ENCODE peak calls at places on chromosomes 7 and 10, in four cellular contexts. One of them, this sample, is unnamed. For H3K27me3, the result is how much of the 10 kb centered on the place peaks cover.

GRCh38 chr7:16465469-16466086 is at the start of gene SOSTDC1:
- DNase-seq in H1: no peak
- DNase-seq in mesendoderm: peak
- DNase-seq in H9: no peak
- DNase-seq in this sample: no peak

GRCh38 chr7:82156938-82157337 is 286.6 kb downstream of the CACNA2D1 start:
- DNase-seq in H1: no peak
- DNase-seq in mesendoderm: no peak
- DNase-seq in H9: no peak
- DNase-seq in this sample: peak

GRCh38 chr7:142872106-142872675 is 13.4 kb downstream of the TRPV6 start:
- DNase-seq in H1: no peak
- DNase-seq in mesendoderm: no peak
- DNase-seq in H9: peak
- DNase-seq in this sample: no peak

GRCh38 chr7:50085344-50085743 is 7.7 kb downstream of the ZPBP start:
- DNase-seq in H1: no peak
- DNase-seq in mesendoderm: peak
- DNase-seq in H9: no peak
- DNase-seq in this sample: no peak

GRCh38 chr10:26483554-26483953 is 45.4 kb downstream of the APBB1IP start:
- DNase-seq in H1: no peak
- DNase-seq in mesendoderm: no peak
- DNase-seq in H9: no peak
- DNase-seq in this sample: no peak

GRCh38 chr7:106623846-106624245 is 37.1 kb downstream of the CCDC71L start:
- DNase-seq in H1: no peak
- DNase-seq in mesendoderm: no peak
- DNase-seq in H9: no peak
- DNase-seq in this sample: peak

GRCh38 chr7:91492317-91492716 is 228.1 kb downstream of the FZD1 start:
- DNase-seq in H1: no peak
- DNase-seq in mesendoderm: no peak
- DNase-seq in H9: no peak
- DNase-seq in this sample: no peak

GRCh38 chr7:40598915-40599314 is 464.1 kb downstream of the SUGCT start:
- DNase-seq in H1: no peak
- DNase-seq in mesendoderm: no peak
- DNase-seq in H9: no peak
- DNase-seq in this sample: no peak

GRCh38 chr7:6436385-6436685 is 11.4 kb downstream of the DAGLB start:
- DNase-seq in H1: no peak
- DNase-seq in mesendoderm: no peak
- DNase-seq in H9: no peak
- DNase-seq in this sample: no peak

GRCh38 chr7:143410523-143411004 is 1.9 kb upstream of the EPHA1 start:
- DNase-seq in H1: no peak
- DNase-seq in mesendoderm: peak
- DNase-seq in H9: peak
- DNase-seq in this sample: peak

GRCh38 chr7:24573554-24574338 is 494 bp downstream of the PALS2 start:
- DNase-seq in H1: peak
- DNase-seq in mesendoderm: peak
- DNase-seq in H9: peak
- DNase-seq in this sample: peak

GRCh38 chr7:29564455-29565185 is 985 bp downstream of the PRR15 start:
- DNase-seq in H1: peak
- DNase-seq in mesendoderm: peak
- DNase-seq in H9: peak
- DNase-seq in this sample: peak

GRCh38 chr7:156140896-156141295 is 328.6 kb upstream of the SHH start:
- DNase-seq in H1: no peak
- DNase-seq in mesendoderm: no peak
- DNase-seq in H9: no peak
- DNase-seq in this sample: no peak

GRCh38 chr7:156140447-156140846 is 328.2 kb upstream of the SHH start:
- DNase-seq in H1: no peak
- DNase-seq in mesendoderm: no peak
- DNase-seq in H9: no peak
- DNase-seq in this sample: no peak

GRCh38 chr7:156139633-156140032 is 327.4 kb upstream of the SHH start:
- DNase-seq in H1: no peak
- DNase-seq in mesendoderm: no peak
- DNase-seq in H9: no peak
- DNase-seq in this sample: no peak

GRCh38 chr7:156143158-156143557 is 330.9 kb upstream of the SHH start:
- DNase-seq in H1: no peak
- DNase-seq in mesendoderm: no peak
- DNase-seq in H9: no peak
- DNase-seq in this sample: no peak

DNA sequence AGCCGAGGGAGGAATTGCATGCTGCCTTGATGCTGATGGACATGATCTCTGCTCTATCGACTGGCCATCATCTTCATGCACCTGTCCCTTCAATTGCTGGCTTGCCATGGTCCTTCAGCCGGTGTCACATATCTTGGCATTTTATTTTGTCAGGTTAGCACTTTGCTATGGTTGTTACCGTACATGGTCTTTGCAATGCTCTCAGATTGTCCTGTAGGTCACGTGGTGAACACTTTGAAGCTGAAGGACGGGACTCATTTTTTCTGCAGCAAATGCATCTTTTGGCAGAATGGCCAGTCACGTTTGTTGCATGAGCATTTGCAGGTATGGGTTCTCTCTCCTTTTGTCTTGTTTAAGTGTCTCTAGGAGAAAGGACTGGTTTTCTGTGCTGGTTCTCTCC is 326.8 kb upstream of the SHH start:
- DNase-seq in H1: no peak
- DNase-seq in mesendoderm: no peak
- DNase-seq in H9: no peak
- DNase-seq in this sample: no peak
- H3K27me3 ChIP-seq in H1: under half
- H3K27me3 ChIP-seq in mesendoderm: under half
- H3K27me3 ChIP-seq in H9: under half
- H3K27me3 ChIP-seq in this sample: under half

DNA sequence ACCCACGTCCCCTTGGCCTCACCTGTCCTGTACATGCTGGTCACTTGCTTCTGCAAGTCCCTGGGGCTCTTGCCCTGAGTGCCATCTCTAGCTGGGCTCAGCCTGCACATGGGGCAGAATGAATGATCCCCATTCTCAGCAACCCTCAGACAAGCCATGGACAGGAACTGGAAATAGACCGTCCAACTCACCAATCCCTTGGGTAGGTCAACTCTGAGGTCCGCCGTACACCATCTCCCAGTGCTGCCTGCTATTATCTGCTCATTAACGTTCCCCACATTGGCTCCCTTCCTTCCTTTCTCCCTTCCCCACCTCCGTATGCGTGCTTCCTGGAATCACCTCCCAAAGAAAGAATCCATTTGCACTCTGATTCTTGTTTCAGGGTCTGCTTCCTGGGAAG is 335.0 kb downstream of the SFMBT2 start:
- DNase-seq in H1: no peak
- DNase-seq in mesendoderm: no peak
- DNase-seq in H9: no peak
- DNase-seq in this sample: no peak
- H4K5ac ChIP-seq in H1: no peak
- H4K5ac ChIP-seq in mesendoderm: no peak
- H4K5ac ChIP-seq in H9: no peak
- H4K5ac ChIP-seq in this sample: no peak

GRCh38 chr7:155172141-155172540 is 102.0 kb downstream of the HTR5A start:
- DNase-seq in H1: no peak
- DNase-seq in mesendoderm: no peak
- DNase-seq in H9: no peak
- DNase-seq in this sample: no peak
- H3K23ac ChIP-seq in H1: no peak
- H3K23ac ChIP-seq in mesendoderm: no peak
- H3K23ac ChIP-seq in H9: no peak
- H3K23ac ChIP-seq in this sample: no peak

GRCh38 chr10:78515037-78515872 is 481.6 kb downstream of the RPS24 start:
- DNase-seq in H1: peak
- DNase-seq in mesendoderm: no peak
- DNase-seq in H9: peak
- DNase-seq in this sample: no peak

GRCh38 chr10:78512205-78512550 is 478.5 kb downstream of the RPS24 start:
- DNase-seq in H1: no peak
- DNase-seq in mesendoderm: no peak
- DNase-seq in H9: no peak
- DNase-seq in this sample: no peak

GRCh38 chr10:78513330-78513729 is 479.7 kb downstream of the RPS24 start:
- DNase-seq in H1: peak
- DNase-seq in mesendoderm: peak
- DNase-seq in H9: no peak
- DNase-seq in this sample: peak

GRCh38 chr10:78514459-78514858 is 480.8 kb downstream of the RPS24 start:
- DNase-seq in H1: peak
- DNase-seq in mesendoderm: no peak
- DNase-seq in H9: no peak
- DNase-seq in this sample: no peak

DNA sequence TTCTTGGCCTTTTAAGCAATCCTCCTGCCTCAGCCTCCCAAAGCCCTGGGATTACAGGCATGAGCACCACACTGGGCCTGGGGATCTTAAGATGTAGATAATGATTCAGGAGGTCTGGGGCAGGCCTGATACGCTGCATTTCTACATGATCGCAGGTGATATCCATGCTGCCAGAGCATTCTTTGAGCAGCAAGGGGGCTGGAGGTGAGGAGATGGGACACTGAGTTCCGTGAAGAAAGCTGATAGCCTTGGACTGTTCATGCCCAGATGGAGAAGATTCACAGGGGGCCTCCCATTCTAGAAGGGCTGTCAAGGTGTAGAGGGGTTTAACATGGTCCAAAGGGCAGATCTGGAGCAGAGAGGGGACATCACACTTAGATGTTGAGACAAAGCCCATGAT is 480.3 kb downstream of the RPS24 start:
- DNase-seq in H1: peak
- DNase-seq in mesendoderm: peak
- DNase-seq in H9: no peak
- DNase-seq in this sample: no peak
- H3K27me3 ChIP-seq in H1: under half
- H3K27me3 ChIP-seq in mesendoderm: under half
- H3K27me3 ChIP-seq in H9: under half
- H3K27me3 ChIP-seq in this sample: under half

GRCh38 chr10:71461917-71462641 is 65.4 kb downstream of the CDH23 start:
- DNase-seq in H1: no peak
- DNase-seq in mesendoderm: no peak
- DNase-seq in H9: no peak
- DNase-seq in this sample: no peak

GRCh38 chr10:71462642-71462935 is 65.9 kb downstream of the CDH23 start:
- DNase-seq in H1: no peak
- DNase-seq in mesendoderm: no peak
- DNase-seq in H9: no peak
- DNase-seq in this sample: no peak

GRCh38 chr10:71461457-71461856 is 64.7 kb downstream of the CDH23 start:
- DNase-seq in H1: no peak
- DNase-seq in mesendoderm: no peak
- DNase-seq in H9: no peak
- DNase-seq in this sample: no peak

GRCh38 chr10:71459513-71459912 is 62.8 kb downstream of the CDH23 start:
- DNase-seq in H1: no peak
- DNase-seq in mesendoderm: no peak
- DNase-seq in H9: peak
- DNase-seq in this sample: no peak

GRCh38 chr10:71460615-71461014 is 63.9 kb downstream of the CDH23 start:
- DNase-seq in H1: no peak
- DNase-seq in mesendoderm: no peak
- DNase-seq in H9: no peak
- DNase-seq in this sample: no peak
- H4K5ac ChIP-seq in H1: no peak
- H4K5ac ChIP-seq in mesendoderm: no peak
- H4K5ac ChIP-seq in H9: no peak
- H4K5ac ChIP-seq in this sample: no peak

GRCh38 chr10:43201545-43202131 is 63.4 kb downstream of the CSGALNACT2 start:
- DNase-seq in H1: peak
- DNase-seq in mesendoderm: no peak
- DNase-seq in H9: peak
- DNase-seq in this sample: no peak

GRCh38 chr10:43204394-43204942 is 62.4 kb downstream of the RASGEF1A start:
- DNase-seq in H1: no peak
- DNase-seq in mesendoderm: no peak
- DNase-seq in H9: no peak
- DNase-seq in this sample: no peak

GRCh38 chr10:43202224-43202656 is 64.0 kb downstream of the CSGALNACT2 start:
- DNase-seq in H1: peak
- DNase-seq in mesendoderm: peak
- DNase-seq in H9: peak
- DNase-seq in this sample: no peak

GRCh38 chr10:43203491-43204393 is 63.1 kb downstream of the RASGEF1A start:
- DNase-seq in H1: peak
- DNase-seq in mesendoderm: peak
- DNase-seq in H9: peak
- DNase-seq in this sample: no peak

DNA sequence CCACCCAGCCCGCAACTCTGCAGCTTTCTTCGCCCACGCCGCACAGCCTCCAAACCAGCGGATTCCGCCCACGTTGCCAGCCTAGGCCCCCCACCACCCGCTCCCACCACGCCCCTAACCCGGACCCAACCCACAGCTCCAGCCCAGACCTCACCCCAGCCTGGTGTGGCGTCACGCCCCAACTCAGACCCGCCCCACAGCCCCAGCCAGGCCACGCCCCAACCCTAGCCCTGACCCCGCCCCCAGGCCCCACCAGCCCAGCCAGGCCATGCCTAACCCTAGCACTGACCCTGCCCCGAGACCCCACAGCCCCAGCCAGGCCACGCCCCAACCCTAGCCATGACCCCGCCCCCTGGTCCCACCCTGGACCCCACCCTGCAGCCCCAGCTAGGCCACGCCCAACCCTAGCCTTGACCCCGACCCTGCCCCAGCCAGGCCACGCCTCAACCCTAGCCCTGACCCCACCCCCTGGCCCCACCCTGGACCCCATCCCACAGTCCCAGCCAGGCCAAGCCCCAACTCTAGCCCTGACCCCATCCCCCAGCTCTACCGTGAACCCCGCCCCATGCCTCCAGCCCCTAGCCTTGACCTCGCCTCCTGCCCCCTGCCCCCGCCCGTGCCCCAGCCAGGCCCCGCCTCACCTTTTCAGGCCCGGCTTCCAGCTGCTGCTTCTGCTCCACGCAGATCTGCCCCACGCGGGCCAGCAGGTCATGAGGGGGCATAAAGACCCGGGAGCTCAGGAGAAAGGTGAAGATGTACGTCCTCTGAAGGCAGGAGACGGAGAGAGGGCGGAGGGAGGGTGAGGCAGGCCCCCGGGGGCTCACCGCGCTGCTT is 64.0 kb downstream of the RASGEF1A start:
- DNase-seq in H1: peak
- DNase-seq in mesendoderm: peak
- DNase-seq in H9: peak
- DNase-seq in this sample: no peak
- H3K23ac ChIP-seq in H1: no peak
- H3K23ac ChIP-seq in mesendoderm: no peak
- H3K23ac ChIP-seq in H9: no peak
- H3K23ac ChIP-seq in this sample: no peak

DNA sequence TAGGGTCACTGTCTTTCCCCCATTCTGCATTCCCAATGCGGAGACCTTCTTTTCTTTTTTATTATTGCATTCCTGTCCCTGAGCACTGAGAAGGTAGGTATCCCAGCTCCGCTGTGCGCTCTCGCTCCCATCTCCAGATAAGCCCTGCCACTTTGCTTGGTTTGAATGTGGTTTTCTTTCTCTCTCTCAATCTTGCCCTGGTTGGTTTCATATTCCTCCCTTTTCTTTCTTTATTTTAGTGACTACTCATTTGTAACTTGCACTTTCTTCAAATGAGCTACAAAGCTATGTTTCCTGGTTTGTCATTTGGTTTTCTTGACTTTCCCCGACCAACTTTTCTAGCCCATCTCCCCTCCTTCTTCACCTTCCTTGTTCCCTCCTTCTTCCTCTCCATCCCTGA is 29.0 kb upstream of the HSPB1 start:
- DNase-seq in H1: no peak
- DNase-seq in mesendoderm: no peak
- DNase-seq in H9: no peak
- DNase-seq in this sample: no peak
- H3K27me3 ChIP-seq in H1: under half
- H3K27me3 ChIP-seq in mesendoderm: under half
- H3K27me3 ChIP-seq in H9: under half
- H3K27me3 ChIP-seq in this sample: half or more